ENCODE peak calls at places on chromosomes 16 and 17, in seven cellular contexts. J is activated CD4-positive, alpha-beta T cell treated with anti-CD3 and anti-CD28 coated beads, Interleukin-2, amount 50 U/mL, for 1 hour; M is GM20000; T is PC-3; E is central memory CD4-positive, alpha-beta T cell; S is GOT3; V is activated T-cell treated with anti-CD3 and anti-CD28 coated beads, Interleukin-2, amount 50 U/mL, for 72 hours. N is an unnamed sample.

GRCh38 chr16:3022697-3023414 is 886 bp downstream of the HCFC1R1 start:
- DNase-seq in E (no peak), T (no peak), S (peak; percentile 61), M (no peak), J (no peak), V (no peak), N (no peak)

GRCh38 chr17:50916026-50916707 is 50.0 kb upstream of the TOB1 start:
- DNase-seq in J (no peak), M (no peak), S (no peak), T (peak; percentile 42), E (no peak), V (no peak), N (no peak)

GRCh38 chr17:34639706-34640425 is 60.5 kb downstream of the TMEM132E start:
- DNase-seq in V (no peak), E (no peak), S (no peak), M (no peak), T (no peak), J (no peak), N (no peak)

GRCh38 chr17:61309857-61310256 is 89.8 kb upstream of the TBX2 start:
- DNase-seq in T (peak; percentile 54), M (no peak), V (no peak), J (no peak), E (no peak), S (no peak), N (peak; percentile 65)

GRCh38 chr17:44159519-44160210 is 10.8 kb upstream of the ASB16 start:
- DNase-seq in S (no peak), M (no peak), J (peak; percentile 24), T (no peak), V (peak; percentile 23), E (peak; percentile 33), N (no peak)

GRCh38 chr17:1972429-1973160 is 52.5 kb downstream of the RTN4RL1 start:
- DNase-seq in M (no peak), V (peak; percentile 11), T (no peak), J (no peak), E (no peak), S (no peak), N (no peak)

GRCh38 chr16:56294014-56294413 is 102.7 kb downstream of the GNAO1 start:
- DNase-seq in M (no peak), V (no peak), T (no peak), S (no peak), E (no peak), J (no peak), N (no peak)

GRCh38 chr16:10616744-10617640 is 36.6 kb upstream of the EMP2 start:
- DNase-seq in J (no peak), M (no peak), E (no peak), V (no peak), S (no peak), T (peak; percentile 75), N (peak; percentile 74)

GRCh38 chr16:19143241-19143640 is 24.8 kb upstream of the SYT17 start:
- DNase-seq in M (no peak), S (no peak), V (no peak), J (no peak), T (no peak), E (no peak), N (peak; percentile 84)

GRCh38 chr17:1304962-1305361 is 25.5 kb downstream of the TRARG1 start:
- DNase-seq in S (no peak), E (no peak), T (no peak), M (no peak), J (no peak), V (no peak), N (no peak)

GRCh38 chr16:2205967-2206313 is 686 bp downstream of the MLST8 start:
- DNase-seq in J (no peak), M (no peak), T (no peak), E (no peak), V (no peak), S (no peak), N (no peak)

GRCh38 chr17:75325827-75326586 is 36.8 kb upstream of the SLC25A19 start:
- DNase-seq in M (no peak), J (no peak), S (no peak), T (no peak), V (no peak), E (no peak), N (no peak)

GRCh38 chr16:27177031-27177774 is 26.1 kb upstream of the KDM8 start:
- DNase-seq in T (peak; percentile 85), M (no peak), E (no peak), V (peak; percentile 38), J (no peak), S (no peak), N (peak; percentile 88)

GRCh38 chr17:2412561-2413021 is 11.7 kb upstream of the MNT start:
- DNase-seq in S (no peak), E (no peak), J (no peak), M (no peak), T (no peak), V (no peak), N (no peak)

GRCh38 chr16:68764866-68765265 is 27.8 kb downstream of the CDH1 start:
- DNase-seq in J (no peak), S (no peak), E (no peak), V (peak; percentile 52), M (no peak), T (no peak), N (no peak)

GRCh38 chr16:56606688-56607618 is 1.4 kb upstream of the MT2A start:
- DNase-seq in E (no peak), M (no peak), J (no peak), V (no peak), T (peak; percentile 95), S (peak; percentile 60), N (peak; percentile 99)

GRCh38 chr17:56754523-56755208 is 79.1 kb downstream of the C17orf67 start:
- DNase-seq in T (peak; percentile 40), S (no peak), M (no peak), J (no peak), V (no peak), E (no peak), N (no peak)

GRCh38 chr16:74753180-74753579 is 21.4 kb downstream of the FA2H start:
- DNase-seq in M (no peak), S (no peak), E (no peak), T (no peak), J (no peak), V (no peak), N (no peak)

GRCh38 chr17:8799001-8799850 is at the start of gene MFSD6L:
- DNase-seq in V (no peak), J (no peak), E (no peak), S (no peak), M (no peak), T (no peak), N (no peak)

GRCh38 chr17:73610331-73610911 is 33.8 kb downstream of the SDK2 start:
- DNase-seq in E (no peak), V (no peak), S (no peak), J (no peak), M (no peak), T (no peak), N (no peak)

GRCh38 chr17:20300399-20301037 is 166.8 kb downstream of the LGALS9B start:
- DNase-seq in S (no peak), V (no peak), J (no peak), M (no peak), T (no peak), E (no peak), N (no peak)

GRCh38 chr17:72090108-72090507 is 30.7 kb upstream of the SOX9 start:
- DNase-seq in J (no peak), V (no peak), M (no peak), T (no peak), S (no peak), E (no peak), N (no peak)

GRCh38 chr16:22672830-22673210 is 141.1 kb upstream of the HS3ST2 start:
- DNase-seq in M (no peak), V (no peak), J (no peak), T (no peak), S (no peak), E (no peak), N (no peak)

GRCh38 chr16:11094838-11095565 is 150.6 kb downstream of the CLEC16A start:
- DNase-seq in M (peak; percentile 50), T (no peak), V (no peak), E (no peak), S (no peak), J (no peak), N (no peak)

GRCh38 chr17:51957746-51958145 is 200.8 kb downstream of the CA10 start:
- DNase-seq in M (no peak), T (no peak), S (no peak), V (no peak), J (no peak), E (no peak), N (no peak)

GRCh38 chr17:56510554-56511342 is 82.8 kb upstream of the NOG start:
- DNase-seq in J (no peak), M (no peak), S (no peak), E (no peak), T (no peak), V (no peak), N (no peak)